ENCODE peak calls at places on chromosomes 16 and 17, in seven cellular contexts. R, F, I, J, T, K and Z are unnamed samples.

GRCh38 chr16:86755571-86756006 is 177.2 kb downstream of the FOXL1 start:
- DNase-seq in R (no peak), F (no peak), I (no peak), J (no peak), T (no peak), K (no peak), Z (no peak)

GRCh38 chr16:58471209-58471975 is 28.6 kb upstream of the NDRG4 start:
- DNase-seq in R (no peak), F (no peak), I (no peak), J (no peak), T (no peak), K (no peak), Z (no peak)

GRCh38 chr16:29821663-29822115 is 1.4 kb downstream of the MVP start:
- DNase-seq in R (no peak), F (peak), I (no peak), J (peak), T (no peak), K (peak), Z (peak)

GRCh38 chr17:4968916-4969550 is 1.4 kb upstream of the SPAG7 start:
- DNase-seq in R (no peak), F (peak), I (no peak), J (peak), T (no peak), K (peak), Z (peak)

GRCh38 chr17:45170280-45170975 is 8.8 kb downstream of the HEXIM2 start:
- DNase-seq in R (peak), F (no peak), I (no peak), J (no peak), T (no peak), K (no peak), Z (peak)

GRCh38 chr17:43365356-43365755 is 33.4 kb upstream of the ARL4D start:
- DNase-seq in R (no peak), F (no peak), I (no peak), J (no peak), T (no peak), K (no peak), Z (no peak)

GRCh38 chr16:57536306-57537193 is at the start of gene CCDC102A:
- DNase-seq in R (peak), F (peak), I (no peak), J (no peak), T (no peak), K (no peak), Z (peak)

GRCh38 chr17:69709441-69709840 is 294.9 kb downstream of the MAP2K6 start:
- DNase-seq in R (no peak), F (no peak), I (no peak), J (no peak), T (no peak), K (no peak), Z (no peak)

GRCh38 chr17:78970834-78971763 is 8.6 kb downstream of the LGALS3BP start:
- DNase-seq in R (peak), F (peak), I (peak), J (peak), T (peak), K (peak), Z (peak)

GRCh38 chr16:89268987-89269735 is 51.7 kb downstream of the ZNF778 start:
- DNase-seq in R (peak), F (peak), I (no peak), J (peak), T (no peak), K (peak), Z (no peak)

GRCh38 chr17:9370464-9370863 is 205.2 kb downstream of the STX8 start:
- DNase-seq in R (no peak), F (no peak), I (no peak), J (peak), T (no peak), K (peak), Z (no peak)

GRCh38 chr16:19507882-19508281 is 14.0 kb downstream of the GDE1 start:
- DNase-seq in R (no peak), F (peak), I (no peak), J (no peak), T (no peak), K (no peak), Z (no peak)

GRCh38 chr16:85569615-85570212 is 43.4 kb upstream of the GSE1 start:
- DNase-seq in R (peak), F (no peak), I (no peak), J (peak), T (no peak), K (peak), Z (peak)

GRCh38 chr16:9219811-9220210 is 128.4 kb downstream of the HAPSTR1 start:
- DNase-seq in R (no peak), F (no peak), I (peak), J (no peak), T (no peak), K (no peak), Z (no peak)

GRCh38 chr16:57683599-57684545 is 10.7 kb upstream of the DRC7 start:
- DNase-seq in R (no peak), F (no peak), I (no peak), J (no peak), T (no peak), K (no peak), Z (no peak)

GRCh38 chr16:54462151-54462651 is 175.6 kb upstream of the IRX3 start:
- DNase-seq in R (no peak), F (no peak), I (no peak), J (no peak), T (no peak), K (no peak), Z (no peak)

GRCh38 chr16:85166281-85166680 is 54.0 kb upstream of the CIBAR2 start:
- DNase-seq in R (no peak), F (no peak), I (no peak), J (peak), T (no peak), K (no peak), Z (no peak)

GRCh38 chr16:27547134-27547533 is 2.6 kb downstream of the GTF3C1 start:
- DNase-seq in R (no peak), F (peak), I (no peak), J (peak), T (no peak), K (peak), Z (no peak)

GRCh38 chr16:82033006-82033405 is 2.0 kb upstream of the HSD17B2 start:
- DNase-seq in R (no peak), F (no peak), I (no peak), J (no peak), T (no peak), K (no peak), Z (no peak)

GRCh38 chr17:40035162-40035559 is 19.0 kb downstream of the MED24 start:
- DNase-seq in R (peak), F (peak), I (peak), J (peak), T (peak), K (peak), Z (peak)

GRCh38 chr16:66367968-66368891 is 1.7 kb downstream of the CDH5 start:
- DNase-seq in R (peak), F (no peak), I (no peak), J (no peak), T (no peak), K (no peak), Z (no peak)

GRCh38 chr16:67404740-67405226 is 11.5 kb upstream of the TPPP3 start:
- DNase-seq in R (no peak), F (peak), I (no peak), J (no peak), T (no peak), K (no peak), Z (peak)

DNA sequence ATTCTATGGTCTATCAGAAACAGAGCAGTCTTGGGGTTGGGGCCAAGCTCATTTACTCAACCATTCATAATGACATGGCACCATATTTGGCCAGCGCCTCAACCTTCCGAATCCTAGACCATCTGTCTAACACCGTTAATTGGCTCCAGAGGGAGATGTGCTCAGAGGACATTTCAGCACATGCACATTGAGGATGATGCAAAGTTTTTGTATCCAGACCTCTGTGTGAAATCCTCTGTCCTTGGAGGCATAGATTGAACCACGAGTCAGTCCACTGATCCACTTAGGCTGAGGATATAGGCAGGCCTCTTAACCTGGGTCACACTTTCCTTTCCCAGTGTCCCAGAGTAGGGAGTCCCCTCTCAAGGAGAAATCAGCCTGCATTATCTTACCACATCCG is 85.5 kb downstream of the SHISA6 start:
- DNase-seq in R (no peak), F (no peak), I (no peak), J (no peak), T (no peak), K (no peak), Z (no peak)
- H3K4ac ChIP-seq in R (no peak), F (no peak), I (no peak), J (no peak), T (no peak), K (no peak), Z (no peak)

DNA sequence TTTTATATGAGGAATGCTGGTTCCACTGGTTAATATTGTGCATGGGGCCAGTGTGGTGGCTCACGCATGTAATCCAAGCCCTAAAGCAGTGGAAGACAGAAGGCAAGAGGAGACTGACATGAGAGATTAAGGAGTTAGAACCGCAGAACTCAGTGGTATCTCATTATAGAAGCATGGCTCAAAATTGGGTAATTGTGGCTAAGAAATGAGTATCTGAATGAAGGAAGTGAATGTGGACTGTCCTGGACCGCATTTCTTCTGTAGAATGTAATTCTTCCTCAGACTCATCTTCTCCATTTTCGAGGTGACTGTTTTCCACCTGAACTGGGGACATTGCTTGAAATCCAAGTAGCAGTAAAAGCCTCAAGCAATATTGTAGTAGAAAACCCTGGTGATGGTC is 42.6 kb upstream of the CDR2 start:
- DNase-seq in R (no peak), F (no peak), I (no peak), J (no peak), T (no peak), K (no peak), Z (no peak)
- H4K8ac ChIP-seq in R (no peak), F (no peak), I (no peak), J (no peak), T (no peak), K (no peak), Z (no peak)

GRCh38 chr16:17793354-17793753 is 322.6 kb upstream of the XYLT1 start:
- DNase-seq in R (no peak), F (no peak), I (no peak), J (no peak), T (no peak), K (no peak), Z (no peak)
- H3K4ac ChIP-seq in R (no peak), F (no peak), I (no peak), J (no peak), T (no peak), K (no peak), Z (no peak)

DNA sequence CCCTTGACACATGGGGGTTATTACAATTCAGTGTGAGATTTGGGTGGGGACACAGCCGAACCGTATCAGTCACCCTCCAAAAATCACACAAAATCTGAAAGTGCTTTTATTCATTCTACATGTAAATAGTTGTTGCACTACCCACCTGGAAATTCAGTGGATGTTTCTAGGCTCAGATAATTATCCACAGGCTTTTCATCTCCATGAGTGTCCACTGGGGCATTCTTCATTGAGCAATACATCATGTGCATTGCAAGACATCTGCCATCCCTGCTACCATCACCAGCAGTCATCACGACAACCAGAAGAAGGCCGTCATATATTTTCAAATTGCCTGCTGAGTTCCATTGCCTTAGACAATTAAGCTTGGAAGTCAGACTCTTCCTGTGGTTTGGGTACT is 330.8 kb downstream of the WWOX start:
- DNase-seq in R (no peak), F (peak), I (no peak), J (no peak), T (no peak), K (no peak), Z (no peak)
- H4K8ac ChIP-seq in R (no peak), F (no peak), I (no peak), J (no peak), T (no peak), K (no peak), Z (no peak)

GRCh38 chr17:22142091-22142490 is 449.8 kb downstream of the KCNJ18 start:
- DNase-seq in R (no peak), F (no peak), I (no peak), J (no peak), T (no peak), K (no peak), Z (no peak)
- H3K4ac ChIP-seq in R (no peak), F (no peak), I (no peak), J (no peak), T (no peak), K (no peak), Z (no peak)